ENCODE peak calls at places on chromosomes 7 and 10, in nine cellular contexts. One of them, this sample, is unnamed.

GRCh38 chr10:13100349-13101294 is 659 bp downstream of the OPTN start:
- DNase-seq in NCI-H2081: no peak
- DNase-seq in A172: peak; percentile 34
- DNase-seq in progenitor cell of endocrine pancreas: no peak
- DNase-seq in T-helper 2 cell: no peak
- DNase-seq in activated T-cell treated with anti-CD3 and anti-CD28 coated beads for 1 hour: peak; percentile 15
- DNase-seq in choroid plexus epithelial cell: peak; percentile 42
- DNase-seq in pons: no peak
- DNase-seq in NCI-H524: no peak
- DNase-seq in this sample: peak; percentile 19

GRCh38 chr7:120729300-120729699 is 128.6 kb downstream of the TSPAN12 start:
- DNase-seq in T-helper 2 cell: no peak
- DNase-seq in progenitor cell of endocrine pancreas: no peak
- DNase-seq in NCI-H2081: no peak
- DNase-seq in NCI-H524: no peak
- DNase-seq in activated T-cell treated with anti-CD3 and anti-CD28 coated beads for 1 hour: no peak
- DNase-seq in choroid plexus epithelial cell: peak; percentile 20
- DNase-seq in A172: no peak
- DNase-seq in pons: no peak
- DNase-seq in this sample: peak; percentile 27

GRCh38 chr7:153193144-153193595 is 433.6 kb downstream of the ACTR3B start:
- DNase-seq in pons: peak; percentile 10
- DNase-seq in A172: no peak
- DNase-seq in choroid plexus epithelial cell: no peak
- DNase-seq in activated T-cell treated with anti-CD3 and anti-CD28 coated beads for 1 hour: no peak
- DNase-seq in NCI-H524: peak; percentile 3
- DNase-seq in T-helper 2 cell: no peak
- DNase-seq in NCI-H2081: peak; percentile 69
- DNase-seq in progenitor cell of endocrine pancreas: peak; percentile 32
- DNase-seq in this sample: no peak

GRCh38 chr7:76423666-76424412 is 911 bp upstream of the ZP3 start:
- DNase-seq in NCI-H2081: no peak
- DNase-seq in A172: peak; percentile 60
- DNase-seq in choroid plexus epithelial cell: peak; percentile 21
- DNase-seq in T-helper 2 cell: no peak
- DNase-seq in progenitor cell of endocrine pancreas: no peak
- DNase-seq in NCI-H524: peak; percentile 40
- DNase-seq in pons: no peak
- DNase-seq in activated T-cell treated with anti-CD3 and anti-CD28 coated beads for 1 hour: no peak
- DNase-seq in this sample: no peak

GRCh38 chr7:74483402-74484336 is 30.0 kb downstream of the GTF2IRD1 start:
- DNase-seq in progenitor cell of endocrine pancreas: no peak
- DNase-seq in choroid plexus epithelial cell: peak; percentile 62
- DNase-seq in NCI-H2081: no peak
- DNase-seq in NCI-H524: no peak
- DNase-seq in pons: no peak
- DNase-seq in activated T-cell treated with anti-CD3 and anti-CD28 coated beads for 1 hour: no peak
- DNase-seq in A172: peak; percentile 69
- DNase-seq in T-helper 2 cell: no peak
- DNase-seq in this sample: peak; percentile 59

GRCh38 chr7:146094356-146094755 is 22.2 kb upstream of the CNTNAP2 start:
- DNase-seq in NCI-H2081: no peak
- DNase-seq in choroid plexus epithelial cell: no peak
- DNase-seq in pons: no peak
- DNase-seq in T-helper 2 cell: no peak
- DNase-seq in NCI-H524: no peak
- DNase-seq in activated T-cell treated with anti-CD3 and anti-CD28 coated beads for 1 hour: no peak
- DNase-seq in progenitor cell of endocrine pancreas: no peak
- DNase-seq in A172: no peak
- DNase-seq in this sample: no peak

GRCh38 chr10:78045237-78045636 is 11.6 kb downstream of the RPS24 start:
- DNase-seq in NCI-H2081: no peak
- DNase-seq in pons: peak; percentile 70
- DNase-seq in activated T-cell treated with anti-CD3 and anti-CD28 coated beads for 1 hour: no peak
- DNase-seq in T-helper 2 cell: no peak
- DNase-seq in progenitor cell of endocrine pancreas: no peak
- DNase-seq in NCI-H524: no peak
- DNase-seq in A172: no peak
- DNase-seq in choroid plexus epithelial cell: no peak
- DNase-seq in this sample: no peak

GRCh38 chr7:157897686-157898085 is 560.9 kb downstream of the DNAJB6 start:
- DNase-seq in NCI-H2081: no peak
- DNase-seq in progenitor cell of endocrine pancreas: no peak
- DNase-seq in T-helper 2 cell: no peak
- DNase-seq in pons: no peak
- DNase-seq in NCI-H524: peak; percentile 80
- DNase-seq in activated T-cell treated with anti-CD3 and anti-CD28 coated beads for 1 hour: no peak
- DNase-seq in choroid plexus epithelial cell: no peak
- DNase-seq in A172: no peak
- DNase-seq in this sample: no peak

GRCh38 chr7:140506788-140507464 is 27.6 kb upstream of the MKRN1 start:
- DNase-seq in progenitor cell of endocrine pancreas: no peak
- DNase-seq in T-helper 2 cell: no peak
- DNase-seq in activated T-cell treated with anti-CD3 and anti-CD28 coated beads for 1 hour: no peak
- DNase-seq in pons: no peak
- DNase-seq in NCI-H524: peak; percentile 83
- DNase-seq in A172: peak; percentile 62
- DNase-seq in choroid plexus epithelial cell: peak; percentile 96
- DNase-seq in NCI-H2081: peak; percentile 97
- DNase-seq in this sample: peak; percentile 74

GRCh38 chr7:157219154-157219553 is 80.4 kb downstream of the UBE3C start:
- DNase-seq in A172: no peak
- DNase-seq in T-helper 2 cell: no peak
- DNase-seq in pons: no peak
- DNase-seq in choroid plexus epithelial cell: no peak
- DNase-seq in activated T-cell treated with anti-CD3 and anti-CD28 coated beads for 1 hour: no peak
- DNase-seq in progenitor cell of endocrine pancreas: no peak
- DNase-seq in NCI-H524: no peak
- DNase-seq in NCI-H2081: no peak
- DNase-seq in this sample: no peak

GRCh38 chr10:7409732-7410168 is 1.1 kb downstream of the SFMBT2 start:
- DNase-seq in pons: peak; percentile 64
- DNase-seq in choroid plexus epithelial cell: no peak
- DNase-seq in progenitor cell of endocrine pancreas: no peak
- DNase-seq in NCI-H2081: peak; percentile 12
- DNase-seq in T-helper 2 cell: no peak
- DNase-seq in activated T-cell treated with anti-CD3 and anti-CD28 coated beads for 1 hour: no peak
- DNase-seq in NCI-H524: no peak
- DNase-seq in A172: no peak
- DNase-seq in this sample: peak; percentile 47

This sample was measured in fibroblast of lung.